ENCODE peak calls at places on chromosome 1, in five cellular contexts. Q is HAP-1, O is Karpas-422, Y is right cardiac atrium, D is SK-N-SH. W is an unnamed sample.
A peak's percentile ranks its signal among the peaks of the same experiment; 100 is the strongest.

GRCh38 chr1:116571215-116571919 is 541 bp upstream of the CD58 start:
- DNase-seq in Q (no peak), O (no peak), Y (no peak), D (peak; percentile 49), W (no peak)

GRCh38 chr1:11571906-11572616 is 82.2 kb downstream of the FBXO2 start:
- DNase-seq in O (peak; percentile 87), D (no peak), Q (peak; percentile 48), Y (no peak), W (no peak)

GRCh38 chr1:28915036-28915895 is 897 bp downstream of the EPB41 start:
- DNase-seq in Y (no peak), O (peak; percentile 48), D (peak; percentile 44), Q (peak; percentile 62), W (peak; percentile 49)

GRCh38 chr1:186900539-186901237 is 71.9 kb downstream of the PLA2G4A start:
- DNase-seq in D (no peak), O (no peak), Y (no peak), Q (no peak), W (no peak)

GRCh38 chr1:29280780-29281131 is 44.4 kb downstream of the PTPRU start:
- DNase-seq in O (no peak), Y (peak; percentile 21), Q (no peak), D (no peak), W (no peak)

GRCh38 chr1:45304311-45305081 is 22.2 kb upstream of the HPDL start:
- DNase-seq in Q (peak; percentile 30), D (peak; percentile 20), O (peak; percentile 67), Y (peak; percentile 67), W (no peak)

GRCh38 chr1:71804140-71804539 is 478.2 kb downstream of the NEGR1 start:
- DNase-seq in O (no peak), Q (no peak), Y (no peak), D (peak; percentile 14), W (no peak)

GRCh38 chr1:245715970-245716369 is 561.2 kb downstream of the KIF26B start:
- DNase-seq in O (no peak), Q (no peak), D (no peak), Y (no peak), W (no peak)

GRCh38 chr1:6197746-6198427 is 1.5 kb downstream of the RPL22 start:
- DNase-seq in Y (no peak), D (no peak), O (no peak), Q (no peak), W (no peak)

GRCh38 chr1:115284209-115284608 is 53.8 kb downstream of the NGF start:
- DNase-seq in Y (peak; percentile 76), O (no peak), Q (no peak), D (no peak), W (no peak)

GRCh38 chr1:53942149-53942957 is 3.1 kb downstream of the IFT25 start:
- DNase-seq in Q (no peak), Y (no peak), O (no peak), D (no peak), W (no peak)

GRCh38 chr1:79193211-79194079 is 186.9 kb upstream of the ADGRL4 start:
- DNase-seq in Y (no peak), Q (no peak), O (no peak), D (no peak), W (no peak)

GRCh38 chr1:27646676-27647075 is 11.7 kb upstream of the FGR start:
- DNase-seq in O (no peak), Q (no peak), D (no peak), Y (no peak), W (no peak)

GRCh38 chr1:224052767-224053166 is 61.1 kb upstream of the FBXO28 start:
- DNase-seq in O (no peak), Q (no peak), D (no peak), Y (no peak), W (no peak)

GRCh38 chr1:59880001-59880400 is 46.6 kb downstream of the CYP2J2 start:
- DNase-seq in Y (no peak), Q (no peak), D (no peak), O (no peak), W (no peak)

GRCh38 chr1:54172614-54173312 is 20.0 kb upstream of the CDCP2 start:
- DNase-seq in D (no peak), Q (no peak), O (no peak), Y (no peak), W (no peak)

GRCh38 chr1:196678510-196678884 is 26.7 kb downstream of the CFH start:
- DNase-seq in D (no peak), Q (no peak), Y (no peak), O (no peak), W (no peak)

GRCh38 chr1:218592688-218593087 is 247.6 kb downstream of the TGFB2 start:
- DNase-seq in Y (no peak), D (no peak), O (no peak), Q (no peak), W (no peak)

GRCh38 chr1:173280899-173281660 is 73.9 kb upstream of the TNFSF4 start:
- DNase-seq in O (no peak), Q (no peak), D (no peak), Y (no peak), W (no peak)

GRCh38 chr1:15046487-15047165 is 106.9 kb upstream of the TMEM51 start:
- DNase-seq in Y (peak; percentile 86), D (peak; percentile 94), O (peak; percentile 90), Q (peak; percentile 87), W (peak; percentile 12)

GRCh38 chr1:183841950-183842816 is 37.3 kb downstream of the RGL1 start:
- DNase-seq in O (no peak), Y (peak; percentile 61), Q (no peak), D (peak; percentile 43), W (no peak)

GRCh38 chr1:35532497-35533226 is 24.5 kb downstream of the KIAA0319L start:
- DNase-seq in Q (no peak), Y (no peak), D (no peak), O (no peak), W (no peak)

GRCh38 chr1:62906428-62906886 is 122.5 kb downstream of the ATG4C start:
- DNase-seq in Y (no peak), O (peak; percentile 61), Q (peak; percentile 63), D (peak; percentile 10), W (no peak)

GRCh38 chr1:209815931-209816338 is 10.0 kb upstream of the IRF6 start:
- DNase-seq in Y (no peak), O (no peak), D (no peak), Q (no peak), W (no peak)

GRCh38 chr1:168933143-168933840 is 173.2 kb upstream of the ATP1B1 start:
- DNase-seq in Q (peak; percentile 60), O (no peak), D (no peak), Y (no peak), W (no peak)

GRCh38 chr1:243280571-243281129 is 24.8 kb downstream of the SDCCAG8 start:
- DNase-seq in D (no peak), O (no peak), Y (no peak), Q (no peak), W (no peak)

GRCh38 chr1:29502901-29503300 is 266.6 kb downstream of the PTPRU start:
- DNase-seq in O (no peak), D (no peak), Q (no peak), Y (no peak), W (no peak)

GRCh38 chr1:49824261-49824660 is 199.5 kb downstream of the AGBL4 start:
- DNase-seq in Y (no peak), Q (no peak), O (no peak), D (no peak), W (no peak)
- H3K9me3 ChIP-seq in Y (no peaks in the 10 kb centered on the region), Q (no peaks in the 10 kb centered on the region), O (no peaks in the 10 kb centered on the region), D (no peaks in the 10 kb centered on the region), W (no peaks in the 10 kb centered on the region)

GRCh38 chr1:4110888-4111287 is 210.8 kb upstream of the C1orf174 start:
- DNase-seq in D (no peak), Y (no peak), O (peak; percentile 49), Q (no peak), W (no peak)

GRCh38 chr1:4115191-4115900 is 215.3 kb upstream of the C1orf174 start:
- DNase-seq in Q (no peak), D (no peak), O (no peak), Y (no peak), W (no peak)

GRCh38 chr1:4109626-4109940 is 209.5 kb upstream of the C1orf174 start:
- DNase-seq in D (no peak), Y (no peak), O (no peak), Q (no peak), W (no peak)

GRCh38 chr1:4117196-4117595 is 217.1 kb upstream of the C1orf174 start:
- DNase-seq in D (no peak), Q (no peak), O (no peak), Y (no peak), W (no peak)

DNA sequence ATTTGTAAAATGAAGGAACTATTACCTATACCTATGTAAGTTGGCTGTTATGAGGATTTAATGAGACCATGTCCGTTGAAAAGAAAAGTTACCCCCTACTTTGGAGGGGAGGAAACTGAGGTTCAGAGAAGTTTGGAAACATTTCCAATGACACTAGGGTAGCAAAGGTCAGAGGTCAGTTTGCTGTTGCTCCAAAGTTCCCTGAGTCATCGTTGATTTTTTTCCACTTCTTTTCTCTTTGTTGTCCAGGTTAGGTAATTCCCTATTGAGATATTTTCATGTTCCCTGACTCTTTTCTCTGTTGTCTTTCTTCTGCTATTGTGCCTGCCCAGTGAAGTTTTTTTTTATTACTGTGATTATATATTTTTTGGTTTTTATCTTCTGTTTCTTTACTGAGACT is 213.8 kb upstream of the C1orf174 start:
- DNase-seq in D (no peak), O (no peak), Y (no peak), Q (no peak), W (no peak)
- H3K9me3 ChIP-seq in D (no peaks in the 10 kb centered on the region), O (no peaks in the 10 kb centered on the region), Y (no peaks in the 10 kb centered on the region), Q (no peaks in the 10 kb centered on the region), W (no peaks in the 10 kb centered on the region)

DNA sequence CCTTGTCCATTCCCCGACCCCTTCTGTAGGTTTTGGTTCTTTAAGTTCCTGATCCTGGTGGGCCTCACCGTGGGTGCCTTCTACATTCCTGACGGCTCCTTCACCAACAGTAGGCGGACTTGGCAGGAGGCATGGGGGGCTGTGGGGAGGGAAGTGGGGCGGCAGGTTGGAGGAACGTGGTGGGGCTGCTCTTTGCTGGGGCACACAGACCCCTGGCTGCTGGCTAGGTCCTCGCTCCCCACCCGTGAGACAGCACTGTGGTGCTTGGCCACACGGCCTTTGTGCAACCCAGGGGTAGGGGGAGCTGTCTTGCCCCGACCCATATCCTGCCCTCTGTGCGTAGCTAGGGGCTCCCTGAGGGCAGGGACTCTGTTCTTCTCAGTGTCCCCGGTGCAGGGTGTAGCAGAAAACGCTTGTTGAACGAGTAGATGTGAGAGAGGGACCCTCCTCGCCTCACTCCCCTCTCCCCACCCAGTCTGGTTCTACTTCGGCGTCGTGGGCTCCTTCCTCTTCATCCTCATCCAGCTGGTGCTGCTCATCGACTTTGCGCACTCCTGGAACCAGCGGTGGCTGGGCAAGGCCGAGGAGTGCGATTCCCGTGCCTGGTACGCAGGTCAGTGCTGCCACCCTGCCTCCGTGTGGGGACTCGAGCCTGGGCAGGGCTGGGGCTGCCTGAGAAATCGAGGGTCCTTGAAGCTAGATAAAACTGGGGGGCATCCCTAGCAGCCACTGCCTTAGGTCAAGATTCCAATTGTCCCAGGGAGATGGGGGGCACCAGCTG is 12.5 kb downstream of the SERINC2 start:
- DNase-seq in Y (no peak), O (no peak), Q (no peak), D (no peak), W (no peak)
- H3K9me3 ChIP-seq in Y (no peaks in the 10 kb centered on the region), O (no peaks in the 10 kb centered on the region), Q (no peaks in the 10 kb centered on the region), D (no peaks in the 10 kb centered on the region), W (no peaks in the 10 kb centered on the region)

DNA sequence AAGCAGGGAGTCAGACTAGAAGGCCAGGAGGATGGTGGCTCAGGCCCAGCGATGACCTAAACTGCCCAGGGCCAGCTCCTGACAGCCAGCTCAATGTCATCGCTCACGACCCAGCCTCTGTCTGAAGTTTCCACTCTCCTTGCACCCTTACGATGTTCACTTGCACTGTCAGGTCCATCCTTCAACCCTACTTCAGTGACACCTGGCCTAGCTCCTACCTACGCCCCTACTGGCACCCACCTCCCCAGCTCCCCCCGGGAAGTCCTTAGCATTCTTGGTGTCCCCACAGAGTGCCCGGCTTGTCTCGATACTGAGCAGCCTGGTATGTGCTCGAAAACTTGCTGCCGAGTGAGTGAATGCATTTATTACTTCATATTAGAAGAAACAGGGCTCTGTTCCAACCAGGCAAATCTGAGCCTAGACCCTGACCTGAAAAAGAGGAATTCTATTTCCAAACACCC is 29.7 kb upstream of the LRRC38 start:
- DNase-seq in D (no peak), Y (peak; percentile 86), Q (no peak), O (no peak), W (no peak)
- H3K9me3 ChIP-seq in D (no peaks in the 10 kb centered on the region), Y (no peaks in the 10 kb centered on the region), Q (no peaks in the 10 kb centered on the region), O (no peaks in the 10 kb centered on the region), W (no peaks in the 10 kb centered on the region)